ENCODE peak calls at places on chromosomes 1 and 21, in nine cellular contexts. One of them, this sample, is unnamed.

GRCh38 chr1:82386365-82387069 is 585.8 kb downstream of the ADGRL2 start:
- DNase-seq in suprapubic skin: no peak
- DNase-seq in right lobe of liver: no peak
- DNase-seq in sigmoid colon: no peak
- DNase-seq in neuronal stem cell: no peak
- DNase-seq in Peyer's patch: no peak
- DNase-seq in upper lobe of right lung: no peak
- DNase-seq in OCI-LY7: no peak
- DNase-seq in tibial nerve: no peak
- DNase-seq in this sample: no peak

GRCh38 chr1:232279909-232280308 is 350.0 kb downstream of the SIPA1L2 start:
- DNase-seq in sigmoid colon: no peak
- DNase-seq in neuronal stem cell: no peak
- DNase-seq in Peyer's patch: no peak
- DNase-seq in upper lobe of right lung: no peak
- DNase-seq in right lobe of liver: no peak
- DNase-seq in tibial nerve: no peak
- DNase-seq in suprapubic skin: no peak
- DNase-seq in OCI-LY7: no peak
- DNase-seq in this sample: no peak

GRCh38 chr1:12314328-12314903 is 84.6 kb downstream of the VPS13D start:
- DNase-seq in suprapubic skin: no peak
- DNase-seq in neuronal stem cell: no peak
- DNase-seq in right lobe of liver: no peak
- DNase-seq in upper lobe of right lung: no peak
- DNase-seq in Peyer's patch: no peak
- DNase-seq in tibial nerve: no peak
- DNase-seq in sigmoid colon: no peak
- DNase-seq in OCI-LY7: peak
- DNase-seq in this sample: peak

GRCh38 chr1:91564888-91565700 is 64.4 kb downstream of the CDC7 start:
- DNase-seq in right lobe of liver: no peak
- DNase-seq in suprapubic skin: no peak
- DNase-seq in sigmoid colon: no peak
- DNase-seq in neuronal stem cell: peak
- DNase-seq in Peyer's patch: no peak
- DNase-seq in OCI-LY7: no peak
- DNase-seq in tibial nerve: no peak
- DNase-seq in upper lobe of right lung: no peak
- DNase-seq in this sample: no peak

GRCh38 chr1:3501856-3502665 is 47.6 kb downstream of the ARHGEF16 start:
- DNase-seq in sigmoid colon: peak
- DNase-seq in neuronal stem cell: peak
- DNase-seq in OCI-LY7: peak
- DNase-seq in tibial nerve: peak
- DNase-seq in suprapubic skin: peak
- DNase-seq in right lobe of liver: peak
- DNase-seq in Peyer's patch: peak
- DNase-seq in upper lobe of right lung: peak
- DNase-seq in this sample: peak

GRCh38 chr1:186289943-186290560 is 85.0 kb downstream of the TPR start:
- DNase-seq in tibial nerve: no peak
- DNase-seq in upper lobe of right lung: no peak
- DNase-seq in right lobe of liver: no peak
- DNase-seq in Peyer's patch: no peak
- DNase-seq in suprapubic skin: no peak
- DNase-seq in neuronal stem cell: no peak
- DNase-seq in sigmoid colon: no peak
- DNase-seq in OCI-LY7: no peak
- DNase-seq in this sample: no peak

GRCh38 chr21:34129971-34130597 is 56.7 kb downstream of the MRPS6 start:
- DNase-seq in neuronal stem cell: peak
- DNase-seq in sigmoid colon: no peak
- DNase-seq in tibial nerve: no peak
- DNase-seq in OCI-LY7: peak
- DNase-seq in suprapubic skin: no peak
- DNase-seq in upper lobe of right lung: no peak
- DNase-seq in Peyer's patch: no peak
- DNase-seq in right lobe of liver: no peak
- DNase-seq in this sample: no peak

GRCh38 chr1:53658489-53659230 is 80.3 kb downstream of the GLIS1 start:
- DNase-seq in OCI-LY7: no peak
- DNase-seq in sigmoid colon: no peak
- DNase-seq in Peyer's patch: no peak
- DNase-seq in suprapubic skin: peak
- DNase-seq in neuronal stem cell: no peak
- DNase-seq in tibial nerve: no peak
- DNase-seq in upper lobe of right lung: no peak
- DNase-seq in right lobe of liver: no peak
- DNase-seq in this sample: no peak

GRCh38 chr1:6026095-6026809 is 19.4 kb upstream of the KCNAB2 start:
- DNase-seq in suprapubic skin: peak
- DNase-seq in Peyer's patch: peak
- DNase-seq in upper lobe of right lung: peak
- DNase-seq in OCI-LY7: peak
- DNase-seq in sigmoid colon: peak
- DNase-seq in tibial nerve: peak
- DNase-seq in neuronal stem cell: no peak
- DNase-seq in right lobe of liver: peak
- DNase-seq in this sample: peak

GRCh38 chr1:230224101-230224927 is 157.3 kb downstream of the GALNT2 start:
- DNase-seq in sigmoid colon: no peak
- DNase-seq in right lobe of liver: no peak
- DNase-seq in Peyer's patch: no peak
- DNase-seq in neuronal stem cell: no peak
- DNase-seq in upper lobe of right lung: no peak
- DNase-seq in OCI-LY7: no peak
- DNase-seq in tibial nerve: no peak
- DNase-seq in suprapubic skin: no peak
- DNase-seq in this sample: no peak

GRCh38 chr21:45139473-45139872 is 65.1 kb downstream of the ADARB1 start:
- DNase-seq in Peyer's patch: no peak
- DNase-seq in suprapubic skin: no peak
- DNase-seq in upper lobe of right lung: peak
- DNase-seq in sigmoid colon: no peak
- DNase-seq in tibial nerve: no peak
- DNase-seq in OCI-LY7: no peak
- DNase-seq in right lobe of liver: no peak
- DNase-seq in neuronal stem cell: no peak
- DNase-seq in this sample: no peak

GRCh38 chr1:66605419-66605997 is 71.6 kb downstream of the SGIP1 start:
- DNase-seq in right lobe of liver: no peak
- DNase-seq in tibial nerve: no peak
- DNase-seq in upper lobe of right lung: no peak
- DNase-seq in neuronal stem cell: no peak
- DNase-seq in OCI-LY7: no peak
- DNase-seq in Peyer's patch: no peak
- DNase-seq in sigmoid colon: no peak
- DNase-seq in suprapubic skin: no peak
- DNase-seq in this sample: no peak

GRCh38 chr1:66607458-66607857 is 73.5 kb downstream of the SGIP1 start:
- DNase-seq in suprapubic skin: no peak
- DNase-seq in Peyer's patch: no peak
- DNase-seq in upper lobe of right lung: no peak
- DNase-seq in tibial nerve: no peak
- DNase-seq in neuronal stem cell: no peak
- DNase-seq in sigmoid colon: no peak
- DNase-seq in OCI-LY7: peak
- DNase-seq in right lobe of liver: no peak
- DNase-seq in this sample: no peak

DNA sequence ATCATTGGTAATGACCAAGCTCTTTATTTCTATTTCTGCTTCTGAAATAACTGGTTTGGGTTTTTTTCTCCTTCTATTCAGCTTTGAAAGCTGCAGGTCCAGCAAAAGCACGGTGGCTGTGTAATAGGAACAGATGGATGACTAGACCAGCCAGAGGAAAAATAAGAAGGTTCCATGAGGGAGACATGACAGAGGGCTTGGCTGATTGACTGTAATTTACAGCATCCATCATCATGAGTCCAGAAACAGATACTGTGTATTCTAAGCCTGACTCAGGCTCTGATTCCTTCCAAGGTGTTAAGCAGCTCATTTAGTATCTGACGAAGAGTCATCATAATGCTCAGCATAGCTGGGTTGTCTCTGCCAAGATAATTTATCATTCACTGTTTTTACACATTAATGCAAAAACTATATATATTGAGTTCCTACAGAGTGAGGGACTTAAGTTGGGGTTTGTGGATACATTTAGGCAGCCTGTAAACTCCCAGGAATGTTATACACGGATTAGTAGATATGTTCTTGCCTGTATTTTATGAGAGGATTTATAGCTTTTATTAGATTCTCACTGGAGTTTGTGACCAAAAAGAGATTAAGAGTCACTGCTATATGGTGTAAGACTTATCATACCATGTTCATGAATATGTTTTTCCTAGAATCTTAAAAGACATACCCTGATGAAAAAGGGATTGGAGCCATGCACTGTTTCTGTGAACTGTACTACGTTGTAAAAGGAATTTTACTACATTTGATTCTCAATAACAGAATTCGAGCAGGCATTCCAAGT is 72.6 kb downstream of the SGIP1 start:
- DNase-seq in upper lobe of right lung: no peak
- DNase-seq in tibial nerve: no peak
- DNase-seq in OCI-LY7: no peak
- DNase-seq in suprapubic skin: no peak
- DNase-seq in right lobe of liver: no peak
- DNase-seq in sigmoid colon: no peak
- DNase-seq in Peyer's patch: no peak
- DNase-seq in neuronal stem cell: no peak
- DNase-seq in this sample: no peak
- H3K27ac ChIP-seq in upper lobe of right lung: no peak
- H3K27ac ChIP-seq in tibial nerve: no peak
- H3K27ac ChIP-seq in OCI-LY7: no peak
- H3K27ac ChIP-seq in suprapubic skin: no peak
- H3K27ac ChIP-seq in right lobe of liver: no peak
- H3K27ac ChIP-seq in sigmoid colon: no peak
- H3K27ac ChIP-seq in Peyer's patch: no peak
- H3K27ac ChIP-seq in neuronal stem cell: no peak
- H3K27ac ChIP-seq in this sample: no peak

GRCh38 chr1:56508523-56508983 is 70.8 kb downstream of the PLPP3 start:
- DNase-seq in tibial nerve: peak
- DNase-seq in suprapubic skin: no peak
- DNase-seq in upper lobe of right lung: peak
- DNase-seq in sigmoid colon: peak
- DNase-seq in OCI-LY7: no peak
- DNase-seq in Peyer's patch: peak
- DNase-seq in neuronal stem cell: no peak
- DNase-seq in right lobe of liver: peak
- DNase-seq in this sample: no peak
- H3K27ac ChIP-seq in tibial nerve: no peak
- H3K27ac ChIP-seq in suprapubic skin: no peak
- H3K27ac ChIP-seq in upper lobe of right lung: no peak
- H3K27ac ChIP-seq in sigmoid colon: no peak
- H3K27ac ChIP-seq in OCI-LY7: no peak
- H3K27ac ChIP-seq in Peyer's patch: no peak
- H3K27ac ChIP-seq in neuronal stem cell: no peak
- H3K27ac ChIP-seq in right lobe of liver: peak
- H3K27ac ChIP-seq in this sample: no peak

GRCh38 chr1:184889902-184890301 is 84.4 kb downstream of the NIBAN1 start:
- DNase-seq in suprapubic skin: no peak
- DNase-seq in upper lobe of right lung: no peak
- DNase-seq in right lobe of liver: no peak
- DNase-seq in OCI-LY7: no peak
- DNase-seq in Peyer's patch: no peak
- DNase-seq in sigmoid colon: no peak
- DNase-seq in tibial nerve: no peak
- DNase-seq in neuronal stem cell: no peak
- DNase-seq in this sample: no peak

GRCh38 chr1:184889183-184889582 is 85.1 kb downstream of the NIBAN1 start:
- DNase-seq in suprapubic skin: no peak
- DNase-seq in sigmoid colon: no peak
- DNase-seq in neuronal stem cell: no peak
- DNase-seq in Peyer's patch: no peak
- DNase-seq in OCI-LY7: no peak
- DNase-seq in right lobe of liver: no peak
- DNase-seq in upper lobe of right lung: no peak
- DNase-seq in tibial nerve: no peak
- DNase-seq in this sample: no peak

GRCh38 chr1:184892116-184892515 is 82.2 kb downstream of the NIBAN1 start:
- DNase-seq in upper lobe of right lung: no peak
- DNase-seq in Peyer's patch: no peak
- DNase-seq in right lobe of liver: no peak
- DNase-seq in neuronal stem cell: no peak
- DNase-seq in OCI-LY7: no peak
- DNase-seq in tibial nerve: no peak
- DNase-seq in suprapubic skin: no peak
- DNase-seq in sigmoid colon: no peak
- DNase-seq in this sample: peak

GRCh38 chr1:184891440-184891839 is 82.9 kb downstream of the NIBAN1 start:
- DNase-seq in sigmoid colon: no peak
- DNase-seq in neuronal stem cell: no peak
- DNase-seq in upper lobe of right lung: no peak
- DNase-seq in tibial nerve: no peak
- DNase-seq in right lobe of liver: no peak
- DNase-seq in Peyer's patch: no peak
- DNase-seq in suprapubic skin: no peak
- DNase-seq in OCI-LY7: no peak
- DNase-seq in this sample: no peak

DNA sequence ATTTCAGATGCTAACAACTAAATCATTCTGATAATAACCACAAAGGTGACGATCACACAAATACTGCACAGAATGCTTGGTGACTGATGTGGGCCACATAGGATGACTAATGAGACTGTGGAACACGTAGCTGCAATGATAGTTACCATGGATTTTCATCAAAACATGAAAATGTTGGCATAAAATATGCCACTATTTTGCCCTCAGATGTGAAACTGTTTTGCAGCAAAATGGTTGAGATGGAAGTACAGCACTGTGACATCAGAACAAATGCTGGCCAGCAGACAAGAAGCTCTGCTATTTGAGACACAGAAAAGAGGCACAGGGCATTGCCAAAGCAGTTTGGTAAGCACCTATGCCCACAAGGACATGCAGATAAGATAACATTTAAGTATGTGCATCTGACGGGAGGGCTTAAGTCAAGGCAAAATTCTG is 83.8 kb downstream of the NIBAN1 start:
- DNase-seq in upper lobe of right lung: no peak
- DNase-seq in Peyer's patch: no peak
- DNase-seq in right lobe of liver: no peak
- DNase-seq in sigmoid colon: no peak
- DNase-seq in OCI-LY7: no peak
- DNase-seq in suprapubic skin: no peak
- DNase-seq in neuronal stem cell: no peak
- DNase-seq in tibial nerve: no peak
- DNase-seq in this sample: peak
- H3K27ac ChIP-seq in upper lobe of right lung: peak
- H3K27ac ChIP-seq in Peyer's patch: no peak
- H3K27ac ChIP-seq in right lobe of liver: no peak
- H3K27ac ChIP-seq in sigmoid colon: peak
- H3K27ac ChIP-seq in OCI-LY7: no peak
- H3K27ac ChIP-seq in suprapubic skin: peak
- H3K27ac ChIP-seq in neuronal stem cell: no peak
- H3K27ac ChIP-seq in tibial nerve: peak
- H3K27ac ChIP-seq in this sample: peak

DNA sequence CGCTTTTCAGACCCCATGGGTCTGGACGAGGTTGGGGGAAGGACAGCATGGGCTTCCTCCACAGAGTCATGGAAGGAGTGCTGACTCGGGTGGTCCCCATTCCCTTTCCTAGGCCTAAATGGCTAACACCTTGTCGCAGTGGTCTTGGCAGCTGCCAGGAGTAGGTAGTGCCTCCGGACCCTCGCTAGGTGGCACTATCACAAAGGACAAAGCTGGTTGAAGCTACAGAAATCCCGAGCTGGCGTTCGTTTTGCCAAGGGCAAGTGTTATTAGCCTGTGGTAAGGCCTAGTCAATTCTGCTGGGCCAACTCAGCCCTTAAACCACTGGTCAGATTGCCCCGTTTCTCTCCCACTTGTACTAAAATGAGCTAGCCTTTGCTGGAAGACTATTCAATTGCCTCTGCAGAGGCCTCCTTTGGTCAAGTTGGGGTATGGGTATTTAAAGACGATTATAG is 1.1 kb upstream of the UBE2Q1 start:
- DNase-seq in upper lobe of right lung: peak
- DNase-seq in OCI-LY7: peak
- DNase-seq in Peyer's patch: peak
- DNase-seq in suprapubic skin: peak
- DNase-seq in sigmoid colon: peak
- DNase-seq in right lobe of liver: peak
- DNase-seq in neuronal stem cell: peak
- DNase-seq in tibial nerve: peak
- DNase-seq in this sample: peak
- H3K27ac ChIP-seq in upper lobe of right lung: peak
- H3K27ac ChIP-seq in OCI-LY7: peak
- H3K27ac ChIP-seq in Peyer's patch: peak
- H3K27ac ChIP-seq in suprapubic skin: peak
- H3K27ac ChIP-seq in sigmoid colon: peak
- H3K27ac ChIP-seq in right lobe of liver: peak
- H3K27ac ChIP-seq in neuronal stem cell: no peak
- H3K27ac ChIP-seq in tibial nerve: peak
- H3K27ac ChIP-seq in this sample: peak

This sample was measured in CD4-positive, CD25-positive, alpha-beta regulatory T cell.